ENCODE peak calls at places on chromosomes 16 and 17, in eight cellular contexts. One of them, this sample, is unnamed.

GRCh38 chr16:87389245-87389644 is 2.9 kb upstream of the MAP1LC3B start:
- DNase-seq in AG04450: no peak
- DNase-seq in right atrium auricular region: no peak
- DNase-seq in neural crest cell: no peak
- DNase-seq in GM12878: no peak
- DNase-seq in fibroblast of mammary gland: no peak
- DNase-seq in type B pancreatic cell: no peak
- DNase-seq in lung: no peak
- DNase-seq in this sample: no peak

GRCh38 chr16:78929798-78930197 is 670.7 kb downstream of the MAF start:
- DNase-seq in AG04450: no peak
- DNase-seq in right atrium auricular region: no peak
- DNase-seq in neural crest cell: no peak
- DNase-seq in GM12878: no peak
- DNase-seq in fibroblast of mammary gland: no peak
- DNase-seq in type B pancreatic cell: no peak
- DNase-seq in lung: no peak
- DNase-seq in this sample: no peak

GRCh38 chr16:9778879-9779278 is 403.3 kb downstream of the GRIN2A start:
- DNase-seq in AG04450: no peak
- DNase-seq in right atrium auricular region: no peak
- DNase-seq in neural crest cell: no peak
- DNase-seq in GM12878: no peak
- DNase-seq in fibroblast of mammary gland: no peak
- DNase-seq in type B pancreatic cell: no peak
- DNase-seq in lung: no peak
- DNase-seq in this sample: no peak

GRCh38 chr16:89106533-89107208 is 13.0 kb downstream of the ACSF3 start:
- DNase-seq in AG04450: no peak
- DNase-seq in right atrium auricular region: no peak
- DNase-seq in neural crest cell: no peak
- DNase-seq in GM12878: no peak
- DNase-seq in fibroblast of mammary gland: no peak
- DNase-seq in type B pancreatic cell: no peak
- DNase-seq in lung: no peak
- DNase-seq in this sample: peak

GRCh38 chr17:48672340-48672739 is 46.2 kb upstream of the HOXB9 start:
- DNase-seq in AG04450: no peak
- DNase-seq in right atrium auricular region: no peak
- DNase-seq in neural crest cell: no peak
- DNase-seq in GM12878: no peak
- DNase-seq in fibroblast of mammary gland: no peak
- DNase-seq in type B pancreatic cell: no peak
- DNase-seq in lung: no peak
- DNase-seq in this sample: no peak

GRCh38 chr16:66924527-66925321 is 611 bp downstream of the RRAD start:
- DNase-seq in AG04450: no peak
- DNase-seq in right atrium auricular region: no peak
- DNase-seq in neural crest cell: peak
- DNase-seq in GM12878: no peak
- DNase-seq in fibroblast of mammary gland: no peak
- DNase-seq in type B pancreatic cell: no peak
- DNase-seq in lung: no peak
- DNase-seq in this sample: peak

GRCh38 chr16:69554495-69554894 is 11.3 kb upstream of the NFAT5 start:
- DNase-seq in AG04450: no peak
- DNase-seq in right atrium auricular region: no peak
- DNase-seq in neural crest cell: no peak
- DNase-seq in GM12878: no peak
- DNase-seq in fibroblast of mammary gland: no peak
- DNase-seq in type B pancreatic cell: no peak
- DNase-seq in lung: no peak
- DNase-seq in this sample: no peak

GRCh38 chr16:29702307-29702706 is 23.3 kb downstream of the QPRT start:
- DNase-seq in AG04450: no peak
- DNase-seq in right atrium auricular region: no peak
- DNase-seq in neural crest cell: no peak
- DNase-seq in GM12878: peak
- DNase-seq in fibroblast of mammary gland: no peak
- DNase-seq in type B pancreatic cell: no peak
- DNase-seq in lung: no peak
- DNase-seq in this sample: no peak

GRCh38 chr17:77422104-77422782 is 281.5 kb downstream of the SEC14L1 start:
- DNase-seq in AG04450: no peak
- DNase-seq in right atrium auricular region: no peak
- DNase-seq in neural crest cell: no peak
- DNase-seq in GM12878: no peak
- DNase-seq in fibroblast of mammary gland: no peak
- DNase-seq in type B pancreatic cell: no peak
- DNase-seq in lung: no peak
- DNase-seq in this sample: no peak

GRCh38 chr17:77419547-77420475 is 279.0 kb downstream of the SEC14L1 start:
- DNase-seq in AG04450: no peak
- DNase-seq in right atrium auricular region: no peak
- DNase-seq in neural crest cell: no peak
- DNase-seq in GM12878: no peak
- DNase-seq in fibroblast of mammary gland: peak
- DNase-seq in type B pancreatic cell: no peak
- DNase-seq in lung: no peak
- DNase-seq in this sample: peak

GRCh38 chr17:77420476-77420803 is 279.7 kb downstream of the SEC14L1 start:
- DNase-seq in AG04450: no peak
- DNase-seq in right atrium auricular region: no peak
- DNase-seq in neural crest cell: no peak
- DNase-seq in GM12878: no peak
- DNase-seq in fibroblast of mammary gland: no peak
- DNase-seq in type B pancreatic cell: no peak
- DNase-seq in lung: no peak
- DNase-seq in this sample: peak

GRCh38 chr17:77421635-77421982 is 280.8 kb downstream of the SEC14L1 start:
- DNase-seq in AG04450: no peak
- DNase-seq in right atrium auricular region: no peak
- DNase-seq in neural crest cell: no peak
- DNase-seq in GM12878: no peak
- DNase-seq in fibroblast of mammary gland: no peak
- DNase-seq in type B pancreatic cell: no peak
- DNase-seq in lung: no peak
- DNase-seq in this sample: no peak

DNA sequence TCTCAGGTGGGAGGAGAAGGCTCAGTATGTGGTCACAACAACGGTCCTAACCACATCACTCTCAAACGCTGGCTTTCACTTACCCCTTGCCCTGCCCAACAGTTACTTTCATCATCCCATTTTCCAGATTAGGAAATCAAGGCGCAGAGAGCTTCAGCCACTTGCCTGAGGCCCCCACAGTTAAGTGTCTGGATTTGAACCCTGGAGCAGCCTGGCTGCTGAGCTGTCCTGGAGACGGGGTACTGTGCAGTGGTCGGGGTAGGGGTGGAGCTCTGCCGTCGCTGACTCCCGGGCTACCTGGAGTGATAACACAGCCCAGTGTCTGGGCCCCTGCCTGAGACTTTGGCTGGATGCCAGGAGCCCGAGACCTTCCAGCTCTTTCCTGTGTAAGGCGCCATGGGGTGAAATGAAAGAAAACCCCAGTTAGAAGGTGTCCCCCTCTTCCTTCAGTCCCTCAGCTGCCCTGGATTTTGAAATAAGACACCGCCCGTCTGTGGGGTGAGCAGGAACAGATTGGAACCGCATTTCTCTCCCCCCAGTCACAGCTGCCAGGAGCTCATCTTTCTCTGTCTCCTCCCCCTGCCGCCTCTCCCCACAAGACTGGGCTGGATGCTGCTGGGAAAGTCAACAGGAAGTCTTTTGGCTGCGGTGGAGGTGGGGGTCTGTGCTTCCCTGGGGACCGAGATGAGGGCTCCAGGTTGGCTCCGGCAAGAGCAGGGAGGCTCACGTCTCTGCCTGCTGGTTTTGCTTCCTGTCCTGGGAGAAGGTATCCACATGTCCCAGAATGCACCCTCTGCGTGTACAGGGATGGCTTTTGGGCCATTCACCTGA is 280.2 kb downstream of the SEC14L1 start:
- DNase-seq in AG04450: peak
- DNase-seq in right atrium auricular region: no peak
- DNase-seq in neural crest cell: no peak
- DNase-seq in GM12878: no peak
- DNase-seq in fibroblast of mammary gland: peak
- DNase-seq in type B pancreatic cell: no peak
- DNase-seq in lung: no peak
- DNase-seq in this sample: peak
- TF ChIP-seq CTCF in AG04450: no peak
- TF ChIP-seq CTCF in right atrium auricular region: no peak
- TF ChIP-seq CTCF in neural crest cell: no peak
- TF ChIP-seq CTCF in GM12878: no peak
- TF ChIP-seq CTCF in fibroblast of mammary gland: no peak
- TF ChIP-seq CTCF in type B pancreatic cell: peak
- TF ChIP-seq CTCF in lung: no peak
- TF ChIP-seq CTCF in this sample: no peak

DNA sequence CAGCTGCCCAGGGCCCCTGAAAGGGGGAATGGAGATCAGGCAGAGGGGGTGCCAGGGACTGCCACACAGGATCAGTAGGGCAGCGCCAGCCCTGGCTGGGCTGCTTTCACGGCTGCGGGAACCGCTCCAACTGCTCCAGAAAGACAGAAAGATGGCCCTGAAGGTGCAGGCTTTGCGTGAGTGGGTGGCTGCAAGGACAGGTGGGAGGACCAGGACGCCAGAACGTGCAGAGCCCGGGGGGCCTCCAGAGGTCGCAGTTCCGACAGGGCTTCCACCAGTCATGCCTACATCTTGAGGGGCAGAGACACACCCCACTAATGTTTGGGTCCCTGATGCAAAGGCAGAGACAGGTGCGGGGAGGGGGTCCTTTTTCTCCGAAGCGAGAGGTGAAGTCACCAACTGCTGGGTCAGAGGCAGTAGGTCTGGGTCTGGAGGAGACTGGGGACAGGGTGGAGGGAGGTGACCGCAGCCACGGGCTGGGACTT is 790 bp upstream of the ATP6V0C start:
- DNase-seq in AG04450: no peak
- DNase-seq in right atrium auricular region: no peak
- DNase-seq in neural crest cell: no peak
- DNase-seq in GM12878: no peak
- DNase-seq in fibroblast of mammary gland: no peak
- DNase-seq in type B pancreatic cell: no peak
- DNase-seq in lung: peak
- DNase-seq in this sample: peak
- TF ChIP-seq CTCF in AG04450: peak
- TF ChIP-seq CTCF in right atrium auricular region: no peak
- TF ChIP-seq CTCF in neural crest cell: peak
- TF ChIP-seq CTCF in GM12878: no peak
- TF ChIP-seq CTCF in fibroblast of mammary gland: no peak
- TF ChIP-seq CTCF in type B pancreatic cell: peak
- TF ChIP-seq CTCF in lung: no peak
- TF ChIP-seq CTCF in this sample: no peak

DNA sequence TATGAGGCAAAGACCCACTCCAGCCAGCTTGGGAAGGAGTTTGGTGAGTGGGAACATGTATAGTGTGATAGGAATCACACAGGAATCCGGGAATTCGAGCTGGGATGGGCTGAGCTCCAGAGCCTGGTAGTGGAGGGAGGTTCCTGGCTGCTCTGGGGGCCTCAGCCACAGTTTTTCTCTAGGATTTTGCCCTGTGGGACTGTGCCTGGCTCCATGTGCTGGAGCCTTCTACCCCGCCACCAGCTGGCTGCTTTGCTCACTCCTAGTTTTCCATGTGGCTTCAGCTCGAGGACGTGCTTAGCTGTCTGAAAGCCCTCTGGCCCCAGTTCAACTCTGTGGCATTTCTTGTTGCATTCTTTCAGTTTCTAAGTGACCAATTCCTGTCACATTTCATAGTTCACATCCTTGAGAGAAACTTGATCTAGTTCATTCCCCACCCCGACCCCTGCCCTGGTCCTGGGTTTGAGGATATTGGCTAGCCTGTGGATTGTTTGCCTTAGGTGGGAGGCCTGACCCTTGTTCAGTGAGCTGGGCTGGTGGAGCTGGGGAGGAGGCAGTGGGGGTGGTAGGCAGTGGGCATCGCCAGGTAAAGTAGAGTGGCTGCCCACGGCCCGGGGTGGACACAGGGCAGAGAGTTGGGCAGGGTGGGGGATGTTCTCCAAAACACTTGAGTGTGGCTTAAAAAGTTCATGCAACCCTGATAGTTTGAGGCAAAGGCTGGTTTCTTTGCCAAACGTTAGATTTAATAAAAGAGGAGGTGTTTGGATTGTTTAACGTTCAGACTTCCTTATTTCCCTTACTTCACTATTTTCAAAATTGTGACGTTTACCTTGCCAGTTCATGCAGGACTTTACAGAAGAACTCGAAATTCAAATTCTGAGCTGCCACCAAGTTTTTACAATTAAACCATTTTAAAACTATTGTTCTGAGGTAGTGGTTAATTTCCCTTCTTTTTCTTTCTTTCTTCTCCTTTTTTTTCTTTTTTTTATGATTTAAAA is 5.2 kb downstream of the SEC14L1 start:
- DNase-seq in AG04450: no peak
- DNase-seq in right atrium auricular region: peak
- DNase-seq in neural crest cell: no peak
- DNase-seq in GM12878: peak
- DNase-seq in fibroblast of mammary gland: peak
- DNase-seq in type B pancreatic cell: no peak
- DNase-seq in lung: peak
- DNase-seq in this sample: no peak
- TF ChIP-seq CTCF in AG04450: peak
- TF ChIP-seq CTCF in right atrium auricular region: no peak
- TF ChIP-seq CTCF in neural crest cell: no peak
- TF ChIP-seq CTCF in GM12878: peak
- TF ChIP-seq CTCF in fibroblast of mammary gland: peak
- TF ChIP-seq CTCF in type B pancreatic cell: no peak
- TF ChIP-seq CTCF in lung: no peak
- TF ChIP-seq CTCF in this sample: no peak

GRCh38 chr16:35391328-35391727 is 1931.9 kb downstream of the TP53TG3F start:
- DNase-seq in AG04450: no peak
- DNase-seq in right atrium auricular region: no peak
- DNase-seq in neural crest cell: no peak
- DNase-seq in GM12878: no peak
- DNase-seq in fibroblast of mammary gland: peak
- DNase-seq in type B pancreatic cell: no peak
- DNase-seq in lung: peak
- DNase-seq in this sample: peak
- TF ChIP-seq CTCF in AG04450: peak
- TF ChIP-seq CTCF in right atrium auricular region: peak
- TF ChIP-seq CTCF in neural crest cell: peak
- TF ChIP-seq CTCF in GM12878: peak
- TF ChIP-seq CTCF in fibroblast of mammary gland: peak
- TF ChIP-seq CTCF in type B pancreatic cell: peak
- TF ChIP-seq CTCF in lung: no peak
- TF ChIP-seq CTCF in this sample: peak

GRCh38 chr17:43907425-43907981 is at the start of gene MPP2:
- DNase-seq in AG04450: peak
- DNase-seq in right atrium auricular region: peak
- DNase-seq in neural crest cell: peak
- DNase-seq in GM12878: no peak
- DNase-seq in fibroblast of mammary gland: peak
- DNase-seq in type B pancreatic cell: peak
- DNase-seq in lung: peak
- DNase-seq in this sample: peak
- TF ChIP-seq CTCF in AG04450: peak
- TF ChIP-seq CTCF in right atrium auricular region: peak
- TF ChIP-seq CTCF in neural crest cell: no peak
- TF ChIP-seq CTCF in GM12878: no peak
- TF ChIP-seq CTCF in fibroblast of mammary gland: no peak
- TF ChIP-seq CTCF in type B pancreatic cell: peak
- TF ChIP-seq CTCF in lung: no peak
- TF ChIP-seq CTCF in this sample: peak

This sample was measured in glutamatergic neuron.